ENCODE peak calls at places on chromosomes 4 and X, in four cellular contexts. R is K562, B is endothelial cell of umbilical vein, W is GM12878. Z is an unnamed sample.

GRCh38 chrX:103343105-103343504 is 13.1 kb downstream of the TCEAL7 start:
- DNase-seq in R (peak), B (peak), W (no peak), Z (peak)

GRCh38 chr4:10093801-10094552 is 22.6 kb downstream of the WDR1 start:
- DNase-seq in R (no peak), B (peak), W (no peak), Z (peak)

GRCh38 chrX:149371984-149372383 is 133.1 kb downstream of the IDS start:
- DNase-seq in R (no peak), B (no peak), W (no peak), Z (no peak)

GRCh38 chr4:157804986-157805385 is 367.8 kb downstream of the GASK1B start:
- DNase-seq in R (no peak), B (peak), W (no peak), Z (no peak)

GRCh38 chr4:92305148-92305877 is 1.5 kb downstream of the GRID2 start:
- DNase-seq in R (no peak), B (peak), W (no peak), Z (peak)

GRCh38 chr4:146330392-146330791 is 116.1 kb downstream of the REELD1 start:
- DNase-seq in R (no peak), B (peak), W (no peak), Z (peak)

GRCh38 chr4:80409798-80410197 is 74.3 kb downstream of the CFAP299 start:
- DNase-seq in R (no peak), B (no peak), W (no peak), Z (no peak)

GRCh38 chr4:180521181-180521580 is 1722.0 kb upstream of the TENM3 start:
- DNase-seq in R (no peak), B (no peak), W (no peak), Z (peak)

GRCh38 chr4:92862509-92862908 is 558.7 kb downstream of the GRID2 start:
- DNase-seq in R (no peak), B (no peak), W (no peak), Z (no peak)

GRCh38 chr4:140071043-140071442 is 82.9 kb downstream of the MAML3 start:
- DNase-seq in R (no peak), B (no peak), W (no peak), Z (no peak)

GRCh38 chr4:43339435-43339834 is 446.9 kb downstream of the GRXCR1 start:
- DNase-seq in R (no peak), B (no peak), W (no peak), Z (peak)

GRCh38 chr4:101208171-101208570 is 139.2 kb downstream of the PPP3CA start:
- DNase-seq in R (no peak), B (no peak), W (no peak), Z (no peak)

GRCh38 chr4:101210331-101210730 is 137.0 kb downstream of the PPP3CA start:
- DNase-seq in R (no peak), B (no peak), W (no peak), Z (no peak)

GRCh38 chr4:101205878-101206277 is 141.4 kb downstream of the PPP3CA start:
- DNase-seq in R (no peak), B (no peak), W (peak), Z (peak)

DNA sequence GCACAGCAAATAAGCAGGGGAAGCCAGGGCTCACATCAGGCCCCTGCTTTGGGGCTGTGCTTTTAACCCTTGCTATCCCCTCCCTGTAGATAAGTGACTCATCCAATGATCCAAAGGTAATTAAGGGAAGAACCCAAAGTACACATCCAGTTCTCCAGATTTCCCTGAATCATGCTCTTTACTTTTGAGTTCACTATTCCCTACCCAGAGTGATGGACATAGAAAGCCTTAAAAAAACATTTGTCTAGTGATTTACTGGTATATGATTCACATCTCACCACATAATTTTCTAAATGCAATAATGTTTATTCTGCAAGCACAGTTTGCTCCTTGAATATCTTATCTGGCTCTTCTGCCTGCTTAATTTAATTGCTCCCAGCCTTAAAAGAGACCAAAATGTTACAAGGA is 136.2 kb downstream of the PPP3CA start:
- DNase-seq in R (no peak), B (no peak), W (no peak), Z (peak)
- TF ChIP-seq FOS in R (no peak), B (peak), W (no peak), Z (no peak)

GRCh38 chrX:115388879-115389278 is 99.4 kb downstream of the LUZP4 start:
- DNase-seq in R (no peak), B (no peak), W (no peak), Z (peak)

GRCh38 chrX:115392871-115393270 is 103.4 kb downstream of the LUZP4 start:
- DNase-seq in R (no peak), B (no peak), W (no peak), Z (no peak)

GRCh38 chrX:115393271-115393670 is 103.8 kb downstream of the LUZP4 start:
- DNase-seq in R (no peak), B (no peak), W (no peak), Z (peak)

GRCh38 chrX:115387327-115387726 is 97.8 kb downstream of the LUZP4 start:
- DNase-seq in R (no peak), B (no peak), W (no peak), Z (no peak)

GRCh38 chrX:115392031-115392430 is 102.5 kb downstream of the LUZP4 start:
- DNase-seq in R (no peak), B (no peak), W (no peak), Z (no peak)
- TF ChIP-seq FOS in R (no peak), B (no peak), W (no peak), Z (no peak)

GRCh38 chrX:319579-320125 is 1.1 kb upstream of the GTPBP6 start:
- DNase-seq in R (no peak), B (no peak), W (no peak), Z (no peak)
- TF ChIP-seq FOS in R (no peak), B (no peak), W (no peak), Z (no peak)

GRCh38 chr4:24195976-24196736 is 306.3 kb upstream of the PPARGC1A start:
- DNase-seq in R (no peak), B (no peak), W (no peak), Z (peak)
- TF ChIP-seq FOS in R (no peak), B (no peak), W (no peak), Z (no peak)

Z was measured in IMR-90.